ENCODE peak calls at places on chromosomes 1 and 21, in eight cellular contexts. Y, G, D, U, I, N, P and A are unnamed samples.

GRCh38 chr1:41902125-41902524 is 16.6 kb downstream of the HIVEP3 start:
- DNase-seq in N (peak), P (no peak), I (no peak), G (no peak), U (no peak), Y (no peak), D (peak), A (no peak)

GRCh38 chr1:232980336-232980978 is 30.0 kb downstream of the NTPCR start:
- DNase-seq in P (no peak), D (no peak), Y (no peak), U (no peak), G (no peak), N (peak), I (no peak), A (no peak)

GRCh38 chr21:20592482-20592881 is 405.7 kb upstream of the NCAM2 start:
- DNase-seq in D (no peak), I (no peak), N (no peak), Y (no peak), G (no peak), P (no peak), U (no peak), A (no peak)

GRCh38 chr1:53470155-53470554 is 11.0 kb downstream of the DMRTB1 start:
- DNase-seq in N (peak), U (peak), Y (peak), G (peak), D (peak), I (peak), P (peak), A (peak)

GRCh38 chr1:207851696-207852095 is 59.2 kb downstream of the CD34 start:
- DNase-seq in N (no peak), U (no peak), Y (no peak), D (no peak), I (no peak), P (no peak), G (no peak), A (no peak)

GRCh38 chr1:101164776-101165175 is 72.0 kb upstream of the S1PR1 start:
- DNase-seq in I (no peak), G (no peak), D (no peak), P (no peak), Y (no peak), U (no peak), N (no peak), A (no peak)

GRCh38 chr1:10575616-10576015 is 100.9 kb downstream of the PEX14 start:
- DNase-seq in U (no peak), D (peak), Y (no peak), P (no peak), G (no peak), I (no peak), N (peak), A (no peak)

GRCh38 chr1:202245391-202245790 is 51.8 kb downstream of the LGR6 start:
- DNase-seq in I (no peak), N (no peak), Y (no peak), U (no peak), D (no peak), G (no peak), P (no peak), A (no peak)

GRCh38 chr1:200445213-200445612 is 35.4 kb upstream of the ZNF281 start:
- DNase-seq in N (peak), Y (no peak), U (no peak), I (no peak), P (no peak), G (no peak), D (no peak), A (no peak)

GRCh38 chr1:192544983-192545393 is 30.6 kb upstream of the RGS1 start:
- DNase-seq in D (peak), I (no peak), U (no peak), P (no peak), G (no peak), Y (no peak), N (peak), A (no peak)

GRCh38 chr1:202323731-202324130 is 18.0 kb downstream of the UBE2T start:
- DNase-seq in N (no peak), D (no peak), Y (no peak), U (no peak), P (no peak), G (no peak), I (no peak), A (no peak)

GRCh38 chr1:109887890-109888289 is 22.8 kb upstream of the CSF1 start:
- DNase-seq in D (no peak), G (no peak), I (no peak), U (no peak), P (no peak), Y (no peak), N (no peak), A (no peak)

GRCh38 chr1:174352883-174353608 is 94.7 kb upstream of the GPR52 start:
- DNase-seq in G (no peak), U (no peak), N (no peak), I (no peak), Y (no peak), P (no peak), D (no peak), A (no peak)

GRCh38 chr1:63004868-63005267 is 220.9 kb downstream of the ATG4C start:
- DNase-seq in I (peak), G (no peak), P (no peak), D (peak), N (no peak), U (no peak), Y (no peak), A (peak)

GRCh38 chr1:205319081-205320018 is 2.2 kb downstream of the NUAK2 start:
- DNase-seq in U (peak), N (peak), Y (no peak), P (peak), G (peak), D (peak), I (no peak), A (peak)

GRCh38 chr1:58310881-58311280 is 235.6 kb downstream of the OMA1 start:
- DNase-seq in U (no peak), G (no peak), P (no peak), Y (no peak), I (no peak), N (no peak), D (no peak), A (no peak)

GRCh38 chr1:204172404-204173049 is 6.4 kb upstream of the REN start:
- DNase-seq in Y (no peak), I (no peak), G (no peak), P (no peak), N (no peak), D (no peak), U (no peak), A (no peak)

GRCh38 chr1:26922901-26923300 is 1.4 kb downstream of the NUDC start:
- DNase-seq in N (peak), G (no peak), Y (no peak), D (no peak), I (no peak), U (no peak), P (no peak), A (no peak)
- H3K4me3 ChIP-seq in N (peak), G (no peak), Y (peak), D (peak), I (peak), U (peak), P (peak), A (no peak)

GRCh38 chr1:4270651-4271337 is 370.7 kb upstream of the C1orf174 start:
- DNase-seq in N (no peak), Y (no peak), U (no peak), D (no peak), I (no peak), G (no peak), P (no peak), A (no peak)

GRCh38 chr1:4265836-4266235 is 365.8 kb upstream of the C1orf174 start:
- DNase-seq in Y (no peak), G (no peak), I (no peak), U (no peak), N (no peak), P (no peak), D (no peak), A (no peak)

GRCh38 chr1:4268262-4268889 is 368.3 kb upstream of the C1orf174 start:
- DNase-seq in P (no peak), G (no peak), U (no peak), D (no peak), Y (no peak), I (no peak), N (no peak), A (no peak)

GRCh38 chr1:4268890-4269286 is 368.8 kb upstream of the C1orf174 start:
- DNase-seq in U (no peak), N (no peak), I (no peak), Y (no peak), G (no peak), D (no peak), P (no peak), A (no peak)

GRCh38 chr1:4267381-4268261 is 367.5 kb upstream of the C1orf174 start:
- DNase-seq in D (no peak), I (no peak), G (no peak), U (no peak), N (no peak), Y (no peak), P (no peak), A (peak)
- H3K4me3 ChIP-seq in D (no peak), I (no peak), G (no peak), U (no peak), N (no peak), Y (no peak), P (no peak), A (no peak)

DNA sequence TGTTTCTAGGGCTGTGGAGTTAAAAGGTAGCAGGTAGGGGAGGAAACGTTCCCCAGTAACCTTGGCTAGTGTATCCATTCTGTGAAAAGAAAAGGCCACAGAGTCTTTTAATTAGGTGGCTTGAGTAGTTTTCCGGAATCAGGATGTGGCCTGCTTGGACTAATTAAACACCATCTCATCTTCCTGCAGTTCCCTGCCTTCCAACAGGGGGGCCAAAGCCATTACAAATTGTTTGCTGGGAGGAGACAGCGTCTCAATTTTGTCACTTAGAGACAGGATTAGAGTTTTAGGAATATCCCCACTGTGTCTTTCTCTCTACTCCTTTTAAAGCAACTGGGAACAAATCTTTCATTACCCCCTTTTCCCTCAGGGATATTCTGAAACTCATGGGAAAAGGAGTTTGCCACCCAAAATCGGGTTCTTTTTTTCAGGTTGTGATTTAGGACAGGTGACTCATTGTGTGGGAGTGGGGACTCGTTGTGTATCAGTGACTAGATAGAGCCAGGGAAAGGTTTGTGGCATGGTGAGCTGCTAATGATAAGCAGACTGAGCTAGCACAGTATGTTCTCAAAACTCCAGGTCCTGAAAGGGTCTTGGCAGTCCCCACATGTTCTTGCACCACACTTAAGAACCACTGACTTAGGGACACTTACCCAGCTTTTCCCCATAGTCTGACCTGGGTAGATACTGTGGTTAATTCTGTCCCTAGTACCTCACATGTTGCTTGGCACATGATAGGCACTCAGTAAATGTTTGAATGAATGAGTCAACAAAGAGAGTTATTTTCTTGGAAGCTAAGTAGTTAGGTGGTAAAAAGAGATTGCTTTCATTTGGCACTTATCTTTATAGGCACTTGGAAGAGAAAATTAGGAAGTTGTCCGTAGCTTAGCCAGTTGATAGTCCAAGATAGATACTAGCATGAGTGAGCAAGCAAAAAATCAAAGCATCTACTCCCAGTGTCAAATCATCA is 22.5 kb downstream of the INTS3 start:
- DNase-seq in N (peak), P (no peak), U (no peak), I (peak), Y (no peak), D (peak), G (peak), A (no peak)
- H3K4me3 ChIP-seq in N (no peak), P (no peak), U (no peak), I (peak), Y (no peak), D (no peak), G (no peak), A (no peak)

GRCh38 chr21:42655797-42656770 is 2.7 kb downstream of the PDE9A start:
- DNase-seq in G (no peak), N (no peak), Y (peak), I (peak), D (no peak), U (peak), P (no peak), A (peak)
- H3K4me3 ChIP-seq in G (no peak), N (no peak), Y (no peak), I (peak), D (no peak), U (peak), P (no peak), A (peak)

GRCh38 chr1:217088521-217089221 is 365.4 kb upstream of the ESRRG start:
- DNase-seq in G (no peak), I (peak), N (no peak), Y (no peak), P (no peak), U (no peak), D (peak), A (no peak)
- H3K4me3 ChIP-seq in G (no peak), I (peak), N (no peak), Y (peak), P (no peak), U (no peak), D (peak), A (peak)

GRCh38 chr1:185044387-185044786 is 971 bp upstream of the RNF2 start:
- DNase-seq in I (no peak), Y (no peak), N (peak), P (no peak), G (no peak), U (no peak), D (no peak), A (peak)
- H3K4me3 ChIP-seq in I (no peak), Y (peak), N (no peak), P (no peak), G (no peak), U (no peak), D (no peak), A (no peak)

DNA sequence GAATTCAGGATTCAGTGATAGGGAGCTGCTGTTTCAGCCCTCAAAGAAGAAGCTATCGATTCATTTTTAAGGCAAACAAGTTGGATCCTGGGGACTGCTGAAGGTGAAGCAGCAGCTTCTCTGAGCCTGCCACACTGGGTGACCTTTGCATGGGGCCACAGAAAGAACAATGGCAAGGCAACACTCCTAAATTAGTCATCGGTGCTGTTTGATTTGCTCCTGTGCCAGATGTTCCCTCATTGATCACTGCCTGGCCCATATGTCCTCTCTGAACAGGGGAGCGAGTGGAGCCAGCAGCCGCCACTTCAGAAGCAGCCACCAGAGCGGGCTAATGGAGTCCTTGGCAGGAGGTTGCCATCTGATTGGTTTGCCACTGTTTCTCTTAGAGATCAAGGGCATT is 391.5 kb downstream of the NTNG1 start:
- DNase-seq in I (no peak), D (no peak), U (no peak), P (no peak), Y (no peak), N (no peak), G (no peak), A (peak)
- H3K4me3 ChIP-seq in I (no peak), D (no peak), U (no peak), P (no peak), Y (no peak), N (no peak), G (no peak), A (no peak)

DNA sequence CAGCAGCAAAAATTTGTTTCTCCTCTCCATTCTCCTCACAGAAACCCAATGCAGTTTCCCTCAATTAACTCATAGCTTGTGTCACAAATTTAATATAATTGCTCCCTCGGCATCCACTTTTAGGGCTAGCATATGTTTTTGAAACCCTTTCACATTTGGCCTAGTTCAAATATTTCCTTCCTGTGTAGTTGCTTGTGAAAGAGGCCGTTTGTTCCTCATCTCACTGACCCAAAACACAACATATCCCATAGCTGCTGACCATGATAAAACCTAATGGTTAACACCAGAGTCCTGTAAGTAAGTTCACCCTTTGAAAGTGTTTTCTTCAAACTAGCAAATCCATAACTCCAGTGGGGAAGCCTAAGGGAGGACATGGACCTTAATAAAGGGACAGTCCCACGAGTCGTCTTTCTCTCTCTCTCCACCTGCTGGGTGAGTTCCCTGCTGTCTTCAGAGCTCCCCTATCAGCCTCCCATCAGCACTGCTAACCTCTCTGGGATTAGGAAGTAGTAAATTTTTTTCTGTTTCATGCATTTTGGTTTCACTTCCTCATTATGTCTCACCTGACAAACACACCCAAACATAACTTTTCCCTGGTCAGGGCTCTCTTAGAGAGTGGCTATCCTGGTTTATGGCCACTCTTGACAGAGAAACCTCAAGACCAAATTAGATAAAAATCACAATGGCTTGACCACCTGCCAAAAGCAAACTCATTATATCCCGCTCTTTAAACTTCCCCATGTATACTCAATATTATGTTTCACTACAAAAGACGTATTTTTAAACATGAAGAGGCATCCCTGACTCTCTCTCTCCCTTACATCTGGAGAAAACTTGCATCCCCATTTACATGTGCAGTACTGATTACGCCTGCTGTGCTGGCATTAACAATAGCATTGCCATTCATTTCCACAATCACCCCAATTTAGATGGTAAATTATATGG is 177.7 kb upstream of the HP1BP3 start:
- DNase-seq in P (no peak), G (no peak), Y (no peak), D (no peak), I (no peak), U (peak), N (no peak), A (peak)
- H3K4me3 ChIP-seq in P (no peak), G (no peak), Y (no peak), D (no peak), I (no peak), U (no peak), N (no peak), A (no peak)